ENCODE peak calls at places on chromosomes 5 and 9, in nine cellular contexts. P is sigmoid colon, Z is OCI-LY7, L is mesendoderm, A is aorta, B is H9, F is lung, E is right atrium auricular region, W is tibial artery. G is an unnamed sample.

GRCh38 chr9:98132806-98133631 is 14.0 kb upstream of the TRIM14 start:
- DNase-seq in P (peak; percentile 45), Z (peak; percentile 38), L (no peak), A (no peak), B (no peak), F (no peak), E (no peak), W (no peak), G (peak; percentile 36)

GRCh38 chr5:109876941-109877669 is 187.4 kb downstream of the MAN2A1 start:
- DNase-seq in P (no peak), Z (no peak), L (peak; percentile 21), A (no peak), B (no peak), F (no peak), E (no peak), W (no peak), G (no peak)

GRCh38 chr9:97307091-97307490 is 368 bp upstream of the CCDC180 start:
- DNase-seq in P (no peak), Z (no peak), L (peak; percentile 96), A (peak; percentile 88), B (peak; percentile 97), F (peak; percentile 88), E (peak; percentile 74), W (peak; percentile 57), G (no peak)

GRCh38 chr5:153896701-153897100 is 142.0 kb downstream of the FAM114A2 start:
- DNase-seq in P (no peak), Z (peak; percentile 29), L (no peak), A (no peak), B (no peak), F (no peak), E (no peak), W (peak; percentile 22), G (no peak)

GRCh38 chr5:152560508-152561137 is 155.5 kb upstream of the NMUR2 start:
- DNase-seq in P (no peak), Z (peak; percentile 46), L (peak; percentile 83), A (peak; percentile 85), B (peak; percentile 79), F (peak; percentile 41), E (no peak), W (peak; percentile 31), G (no peak)

GRCh38 chr5:78649220-78649700 is 688 bp upstream of the LHFPL2 start:
- DNase-seq in P (no peak), Z (peak; percentile 23), L (peak; percentile 64), A (no peak), B (no peak), F (no peak), E (no peak), W (peak; percentile 31), G (no peak)

GRCh38 chr9:75265525-75265972 is 177.2 kb downstream of the OSTF1 start:
- DNase-seq in P (no peak), Z (peak; percentile 57), L (peak; percentile 63), A (no peak), B (peak; percentile 41), F (peak; percentile 44), E (no peak), W (peak; percentile 51), G (no peak)

GRCh38 chr5:84602371-84602771 is 217.7 kb upstream of the EDIL3 start:
- DNase-seq in P (no peak), Z (no peak), L (no peak), A (no peak), B (no peak), F (no peak), E (no peak), W (no peak), G (no peak)

GRCh38 chr9:124706685-124707084 is 64.4 kb downstream of the NR6A1 start:
- DNase-seq in P (no peak), Z (no peak), L (no peak), A (no peak), B (no peak), F (no peak), E (no peak), W (no peak), G (no peak)

GRCh38 chr5:142412581-142412980 is 87.8 kb upstream of the SPRY4 start:
- DNase-seq in P (no peak), Z (no peak), L (no peak), A (no peak), B (no peak), F (no peak), E (no peak), W (no peak), G (no peak)

GRCh38 chr5:16120579-16120978 is 59.0 kb downstream of the MARCHF11 start:
- DNase-seq in P (no peak), Z (no peak), L (no peak), A (no peak), B (no peak), F (no peak), E (no peak), W (no peak), G (no peak)

GRCh38 chr5:178363501-178364325 is 131.1 kb upstream of the PHYKPL start:
- DNase-seq in P (no peak), Z (no peak), L (no peak), A (peak; percentile 49), B (no peak), F (no peak), E (no peak), W (no peak), G (peak; percentile 68)

GRCh38 chr5:178360231-178360925 is 127.8 kb upstream of the PHYKPL start:
- DNase-seq in P (no peak), Z (no peak), L (no peak), A (peak; percentile 62), B (no peak), F (no peak), E (no peak), W (no peak), G (no peak)

GRCh38 chr5:178361657-178362445 is 129.2 kb upstream of the PHYKPL start:
- DNase-seq in P (no peak), Z (no peak), L (no peak), A (peak; percentile 68), B (no peak), F (no peak), E (no peak), W (no peak), G (no peak)

GRCh38 chr5:178359738-178360137 is 127.1 kb upstream of the PHYKPL start:
- DNase-seq in P (no peak), Z (no peak), L (no peak), A (peak; percentile 38), B (no peak), F (no peak), E (no peak), W (no peak), G (no peak)

GRCh38 chr5:178360926-178361235 is 128.3 kb upstream of the PHYKPL start:
- DNase-seq in P (no peak), Z (no peak), L (no peak), A (no peak), B (no peak), F (no peak), E (no peak), W (no peak), G (no peak)
- H3K27ac ChIP-seq in P (no peak overlapping the region), Z (no peak overlapping the region), L (no peak overlapping the region), A (no peak overlapping the region), B (no peak overlapping the region), F (no peak overlapping the region), E (no peak overlapping the region), W (no peak overlapping the region), G (no peak overlapping the region)

GRCh38 chr9:92061184-92061583 is 54.0 kb downstream of the SPTLC1 start:
- DNase-seq in P (no peak), Z (no peak), L (no peak), A (no peak), B (no peak), F (no peak), E (no peak), W (no peak), G (no peak)

GRCh38 chr9:92059669-92060068 is 55.5 kb downstream of the SPTLC1 start:
- DNase-seq in P (no peak), Z (no peak), L (no peak), A (no peak), B (no peak), F (no peak), E (no peak), W (no peak), G (no peak)

GRCh38 chr9:92066131-92066530 is 49.1 kb downstream of the SPTLC1 start:
- DNase-seq in P (no peak), Z (no peak), L (no peak), A (no peak), B (no peak), F (no peak), E (no peak), W (no peak), G (no peak)

GRCh38 chr9:92059045-92059444 is 56.2 kb downstream of the SPTLC1 start:
- DNase-seq in P (no peak), Z (no peak), L (no peak), A (no peak), B (no peak), F (no peak), E (no peak), W (no peak), G (no peak)

DNA sequence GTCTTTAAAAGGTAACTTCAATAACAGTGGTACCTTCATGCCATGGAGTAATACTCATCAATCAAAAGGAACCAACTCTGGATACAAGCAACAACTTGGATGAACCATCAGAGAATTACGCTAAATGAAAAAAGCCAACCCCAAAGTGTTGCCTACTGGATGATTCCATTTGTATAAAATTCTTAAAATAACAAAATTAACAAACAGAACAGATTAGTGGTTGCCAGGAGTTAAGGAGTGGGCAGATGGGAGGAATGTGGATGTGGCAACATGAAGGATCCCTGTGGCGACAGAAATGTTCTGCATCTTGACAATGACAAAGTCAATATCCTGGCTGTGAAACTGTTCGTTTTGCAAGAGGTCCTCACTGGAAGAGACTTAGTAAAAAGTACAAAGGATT is 50.5 kb downstream of the SPTLC1 start:
- DNase-seq in P (no peak), Z (no peak), L (no peak), A (no peak), B (no peak), F (no peak), E (no peak), W (no peak), G (no peak)
- H3K27ac ChIP-seq in P (no peak overlapping the region), Z (no peak overlapping the region), L (no peak overlapping the region), A (no peak overlapping the region), B (no peak overlapping the region), F (no peak overlapping the region), E (no peak overlapping the region), W (no peak overlapping the region), G (no peak overlapping the region)

DNA sequence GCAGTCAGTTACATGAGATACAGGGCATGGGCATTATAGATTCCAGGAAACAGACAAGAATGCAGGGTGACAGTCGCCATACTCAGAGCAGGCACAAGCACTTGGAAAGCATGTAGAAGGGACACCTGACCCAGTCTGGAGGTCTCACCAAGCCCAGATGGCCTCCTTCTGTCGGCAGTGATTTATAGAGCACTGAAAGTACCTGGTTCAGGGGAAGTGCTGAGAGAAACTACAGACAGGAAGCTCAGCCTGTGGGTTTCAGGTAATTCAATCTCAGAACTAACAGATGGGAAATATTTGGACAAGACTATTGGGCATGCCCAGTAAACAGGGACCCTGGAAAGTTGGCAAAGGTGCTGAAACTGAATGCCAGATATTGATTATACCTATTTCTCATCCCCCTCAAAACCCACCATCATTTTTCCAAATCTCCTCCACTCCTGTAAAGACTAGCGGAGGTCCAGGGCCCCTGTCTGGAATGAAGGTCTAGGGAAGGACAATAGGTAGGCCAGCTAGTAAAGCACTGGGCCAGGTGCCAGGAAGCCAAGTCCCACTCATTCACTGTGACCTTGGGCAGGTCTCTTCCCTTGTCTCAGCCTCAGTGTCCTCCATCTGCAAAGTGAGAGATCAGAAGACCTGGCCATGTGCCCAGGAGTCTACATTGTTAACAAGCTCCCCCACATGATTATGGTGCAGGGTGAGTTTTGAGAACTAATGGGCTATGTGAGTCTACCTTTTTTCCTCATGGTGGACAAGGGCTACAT is 26.9 kb downstream of the KLHL3 start:
- DNase-seq in P (peak; percentile 64), Z (no peak), L (no peak), A (no peak), B (no peak), F (no peak), E (no peak), W (no peak), G (no peak)
- H3K27ac ChIP-seq in P (no peak overlapping the region), Z (no peak overlapping the region), L (no peak overlapping the region), A (no peak overlapping the region), B (no peak overlapping the region), F (no peak overlapping the region), E (no peak overlapping the region), W (no peak overlapping the region), G (no peak overlapping the region)

GRCh38 chr9:92974161-92974661 is 26.9 kb downstream of the FGD3 start:
- DNase-seq in P (no peak), Z (no peak), L (no peak), A (no peak), B (no peak), F (no peak), E (no peak), W (no peak), G (no peak)
- H3K27ac ChIP-seq in P (no peak overlapping the region), Z (no peak overlapping the region), L (no peak overlapping the region), A (no peak overlapping the region), B (no peak overlapping the region), F (no peak overlapping the region), E (no peak overlapping the region), W (no peak overlapping the region), G (no peak overlapping the region)